ENCODE peak calls at places on chromosome 22, in six cellular contexts. K is GM12878, P is HepG2, E is K562, J is HCT116, R is H1. H is an unnamed sample.

GRCh38 chr22:32745251-32745995 is 56.1 kb upstream of the TIMP3 start:
- DNase-seq in P (no peak), R (no peak), J (peak; percentile 70), E (no peak), K (no peak), H (peak; percentile 9)

GRCh38 chr22:31036671-31037550 is 44.2 kb upstream of the SMTN start:
- DNase-seq in K (no peak), R (no peak), E (no peak), J (no peak), P (no peak), H (no peak)

GRCh38 chr22:43411981-43412807 is at the start of gene MPPED1:
- DNase-seq in K (no peak), R (no peak), P (no peak), J (no peak), E (no peak), H (no peak)

GRCh38 chr22:20011123-20011992 is 5.3 kb downstream of the ARVCF start:
- DNase-seq in R (no peak), J (no peak), K (no peak), E (peak; percentile 77), P (no peak), H (no peak)

GRCh38 chr22:27630754-27631153 is 170.8 kb downstream of the MN1 start:
- DNase-seq in K (no peak), R (peak; percentile 76), E (no peak), J (no peak), P (no peak), H (peak; percentile 33)

GRCh38 chr22:44648085-44648820 is 53.8 kb upstream of the PRR5 start:
- DNase-seq in R (no peak), K (no peak), J (no peak), E (no peak), P (no peak), H (no peak)

GRCh38 chr22:45781941-45782340 is 110.3 kb downstream of the ATXN10 start:
- DNase-seq in R (no peak), J (no peak), K (no peak), P (no peak), E (no peak), H (no peak)

GRCh38 chr22:44037519-44038370 is 13.6 kb downstream of the PARVB start:
- DNase-seq in R (no peak), P (no peak), J (peak; percentile 69), E (no peak), K (no peak), H (no peak)

GRCh38 chr22:19520007-19520406 is 4.2 kb downstream of the CLDN5 start:
- DNase-seq in P (no peak), K (no peak), E (no peak), R (no peak), J (no peak), H (no peak)

GRCh38 chr22:29339381-29340235 is 24.1 kb upstream of the RASL10A start:
- DNase-seq in R (no peak), J (no peak), P (no peak), K (no peak), E (no peak), H (no peak)

GRCh38 chr22:36327922-36328551 is 59.7 kb downstream of the MYH9 start:
- DNase-seq in E (no peak), K (no peak), P (no peak), J (no peak), R (no peak), H (no peak)

GRCh38 chr22:26170795-26171194 is 1.5 kb downstream of the SEZ6L start:
- DNase-seq in J (no peak), P (no peak), E (peak; percentile 24), R (peak; percentile 90), K (no peak), H (no peak)

GRCh38 chr22:47102648-47103047 is 340.2 kb downstream of the TBC1D22A start:
- DNase-seq in R (peak; percentile 46), J (no peak), K (no peak), P (peak; percentile 59), E (no peak), H (peak; percentile 83)

GRCh38 chr22:35563211-35563610 is 22.6 kb downstream of the RASD2 start:
- DNase-seq in E (no peak), P (no peak), R (no peak), J (no peak), K (no peak), H (no peak)

GRCh38 chr22:30893434-30894370 is 74.9 kb downstream of the MORC2 start:
- DNase-seq in E (no peak), R (peak; percentile 41), P (no peak), J (no peak), K (no peak), H (no peak)

GRCh38 chr22:32413715-32414114 is 1.7 kb upstream of the RTCB start:
- DNase-seq in K (no peak), P (peak; percentile 24), E (peak; percentile 25), J (peak; percentile 27), R (no peak), H (no peak)

GRCh38 chr22:48185656-48186055 is 1423.2 kb downstream of the TBC1D22A start:
- DNase-seq in J (no peak), R (peak; percentile 29), K (no peak), E (no peak), P (no peak), H (no peak)
- H3K9me3 ChIP-seq in J (no peaks in the 10 kb centered on the region), R (no peaks in the 10 kb centered on the region), K (no peaks in the 10 kb centered on the region), E (no peaks in the 10 kb centered on the region), P (no peaks in the 10 kb centered on the region), H (peaks cover 8% of the 10 kb centered on the region)

GRCh38 chr22:22032906-22033802 is 50.6 kb upstream of the TOP3B start:
- DNase-seq in P (no peak), R (no peak), E (peak; percentile 54), K (no peak), J (no peak), H (no peak)

GRCh38 chr22:22032099-22032905 is 49.7 kb upstream of the TOP3B start:
- DNase-seq in P (no peak), E (no peak), R (no peak), K (no peak), J (no peak), H (no peak)

GRCh38 chr22:22031183-22031560 is 48.6 kb upstream of the TOP3B start:
- DNase-seq in J (no peak), E (no peak), R (no peak), P (no peak), K (no peak), H (no peak)

GRCh38 chr22:22030493-22031182 is 48.1 kb upstream of the TOP3B start:
- DNase-seq in E (peak; percentile 87), K (peak; percentile 84), P (peak; percentile 13), J (no peak), R (no peak), H (no peak)

GRCh38 chr22:22031571-22031970 is 49.0 kb upstream of the TOP3B start:
- DNase-seq in E (no peak), P (no peak), K (no peak), R (no peak), J (no peak), H (no peak)
- TF ChIP-seq ZNF274 in E (no peak), P (no peak), K (no peak), R (no peak), J (no peak), H (no peak)

GRCh38 chr22:11628651-11629511 is 3899.1 kb upstream of the OR11H1 start:
- DNase-seq in P (no peak), K (no peak), J (no peak), R (no peak), E (no peak), H (no peak)

GRCh38 chr22:11627798-11628650 is 3900.0 kb upstream of the OR11H1 start:
- DNase-seq in E (no peak), R (no peak), P (no peak), K (no peak), J (no peak), H (no peak)

GRCh38 chr22:11627436-11627797 is 3900.6 kb upstream of the OR11H1 start:
- DNase-seq in K (no peak), P (no peak), J (no peak), E (no peak), R (no peak), H (no peak)

GRCh38 chr22:11626422-11626773 is 3901.6 kb upstream of the OR11H1 start:
- DNase-seq in P (no peak), R (no peak), E (no peak), K (no peak), J (no peak), H (no peak)

GRCh38 chr22:11629661-11630385 is 3898.2 kb upstream of the OR11H1 start:
- DNase-seq in E (no peak), J (no peak), R (no peak), P (no peak), K (no peak), H (no peak)
- H3K9me3 ChIP-seq in E (peaks cover 2% of the 10 kb centered on the region), J (peaks cover 36% of the 10 kb centered on the region), R (peaks cover 63% of the 10 kb centered on the region), P (peaks cover 61% of the 10 kb centered on the region), K (peaks cover 3% of the 10 kb centered on the region), H (peaks cover 33% of the 10 kb centered on the region)

GRCh38 chr22:24289138-24289537 is 18.5 kb downstream of the SPECC1L start:
- DNase-seq in E (no peak), R (no peak), J (no peak), P (no peak), K (no peak), H (no peak)
- TF ChIP-seq ZNF274 in E (no peak), R (no peak), J (no peak), P (no peak), K (no peak), H (no peak)

GRCh38 chr22:49659924-49660315 is 167.8 kb downstream of the BRD1 start:
- DNase-seq in J (no peak), P (no peak), K (no peak), R (no peak), E (no peak), H (no peak)
- H3K9me3 ChIP-seq in J (no peaks in the 10 kb centered on the region), P (no peaks in the 10 kb centered on the region), K (no peaks in the 10 kb centered on the region), R (no peaks in the 10 kb centered on the region), E (no peaks in the 10 kb centered on the region), H (no peaks in the 10 kb centered on the region)

DNA sequence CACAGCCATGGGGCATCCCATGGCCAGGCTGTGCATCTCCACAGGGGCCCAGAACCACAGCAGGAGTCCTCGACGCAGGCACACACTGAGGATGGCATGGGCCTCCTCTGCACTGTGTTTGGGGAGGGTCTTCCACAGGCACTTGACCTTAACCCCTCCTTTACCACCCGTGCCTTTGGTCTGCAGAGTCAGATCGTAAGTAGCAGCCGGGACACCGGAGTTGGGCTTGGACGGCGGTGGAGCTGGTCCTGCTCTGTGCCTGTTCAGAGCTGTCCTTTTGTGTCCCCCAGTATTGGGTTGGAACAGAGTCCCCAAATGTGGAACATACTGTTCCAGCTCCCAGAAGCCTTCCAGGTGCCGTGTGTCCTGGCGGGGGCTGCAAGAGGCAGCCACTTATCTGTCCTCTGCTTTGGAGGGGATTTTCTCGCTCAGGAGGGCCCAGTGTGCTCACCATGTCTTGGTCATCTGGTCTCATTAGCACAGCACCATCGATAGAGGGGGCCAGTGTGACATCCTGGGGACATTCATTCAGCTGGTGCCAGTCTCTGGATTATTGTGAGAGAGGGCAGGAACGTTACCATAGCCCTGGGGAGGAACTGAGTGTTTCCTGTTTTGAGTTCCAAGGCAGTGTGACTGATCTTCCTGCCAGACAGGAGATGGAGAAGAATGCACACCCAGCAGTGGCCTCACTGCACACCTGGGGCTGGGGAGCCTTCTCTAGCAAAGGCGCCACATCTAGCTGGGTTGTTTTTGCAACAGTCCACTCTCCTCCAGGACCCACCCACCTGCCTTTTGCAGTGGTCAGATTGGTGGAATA is 12.4 kb downstream of the CRELD2 start:
- DNase-seq in E (peak; percentile 67), K (peak; percentile 78), J (peak; percentile 78), R (no peak), P (peak; percentile 81), H (no peak)
- TF ChIP-seq ZNF274 in E (no peak), K (no peak), J (no peak), R (no peak), P (peak; percentile 23), H (no peak)